ENCODE peak calls at places on chromosome 17, in nine cellular contexts. One of them, this sample, is unnamed.

GRCh38 chr17:33090806-33091205 is 99.2 kb downstream of the SPACA3 start:
- DNase-seq in adrenal gland: no peak
- DNase-seq in OCI-LY7: no peak
- DNase-seq in activated CD4-positive, CD25-positive, alpha-beta regulatory T cell: no peak
- DNase-seq in spleen: no peak
- DNase-seq in kidney tubule cell: peak; percentile 17
- DNase-seq in mesendoderm: no peak
- DNase-seq in activated CD8-positive, alpha-beta memory T cell treated with anti-CD3 and anti-CD28 coated beads for 4 hours: no peak
- DNase-seq in cortex of kidney: no peak
- DNase-seq in this sample: no peak

GRCh38 chr17:27241346-27241946 is 52.5 kb upstream of the WSB1 start:
- DNase-seq in OCI-LY7: no peak
- DNase-seq in activated CD4-positive, CD25-positive, alpha-beta regulatory T cell: no peak
- DNase-seq in adrenal gland: no peak
- DNase-seq in kidney tubule cell: peak; percentile 59
- DNase-seq in activated CD8-positive, alpha-beta memory T cell treated with anti-CD3 and anti-CD28 coated beads for 4 hours: no peak
- DNase-seq in cortex of kidney: no peak
- DNase-seq in mesendoderm: peak; percentile 64
- DNase-seq in spleen: no peak
- DNase-seq in this sample: no peak

GRCh38 chr17:49861150-49861884 is 13.4 kb upstream of the TAC4 start:
- DNase-seq in kidney tubule cell: peak; percentile 68
- DNase-seq in adrenal gland: peak; percentile 75
- DNase-seq in mesendoderm: peak; percentile 72
- DNase-seq in spleen: no peak
- DNase-seq in activated CD8-positive, alpha-beta memory T cell treated with anti-CD3 and anti-CD28 coated beads for 4 hours: peak; percentile 43
- DNase-seq in cortex of kidney: no peak
- DNase-seq in OCI-LY7: peak; percentile 63
- DNase-seq in activated CD4-positive, CD25-positive, alpha-beta regulatory T cell: peak; percentile 35
- DNase-seq in this sample: no peak

GRCh38 chr17:75601057-75601987 is 13.7 kb downstream of the MYO15B start:
- DNase-seq in mesendoderm: peak; percentile 86
- DNase-seq in OCI-LY7: peak; percentile 78
- DNase-seq in kidney tubule cell: peak; percentile 73
- DNase-seq in activated CD8-positive, alpha-beta memory T cell treated with anti-CD3 and anti-CD28 coated beads for 4 hours: no peak
- DNase-seq in activated CD4-positive, CD25-positive, alpha-beta regulatory T cell: peak; percentile 29
- DNase-seq in cortex of kidney: no peak
- DNase-seq in spleen: peak; percentile 87
- DNase-seq in adrenal gland: peak; percentile 79
- DNase-seq in this sample: no peak

GRCh38 chr17:39527220-39527813 is 66.0 kb downstream of the CDK12 start:
- DNase-seq in mesendoderm: peak; percentile 67
- DNase-seq in activated CD4-positive, CD25-positive, alpha-beta regulatory T cell: no peak
- DNase-seq in OCI-LY7: peak; percentile 39
- DNase-seq in spleen: no peak
- DNase-seq in kidney tubule cell: peak; percentile 30
- DNase-seq in adrenal gland: no peak
- DNase-seq in activated CD8-positive, alpha-beta memory T cell treated with anti-CD3 and anti-CD28 coated beads for 4 hours: no peak
- DNase-seq in cortex of kidney: no peak
- DNase-seq in this sample: no peak

GRCh38 chr17:65072577-65073178 is 16.1 kb upstream of the GNA13 start:
- DNase-seq in cortex of kidney: no peak
- DNase-seq in adrenal gland: no peak
- DNase-seq in activated CD8-positive, alpha-beta memory T cell treated with anti-CD3 and anti-CD28 coated beads for 4 hours: no peak
- DNase-seq in kidney tubule cell: no peak
- DNase-seq in OCI-LY7: no peak
- DNase-seq in mesendoderm: no peak
- DNase-seq in activated CD4-positive, CD25-positive, alpha-beta regulatory T cell: no peak
- DNase-seq in spleen: no peak
- DNase-seq in this sample: no peak

GRCh38 chr17:1997587-1998425 is 27.3 kb downstream of the RTN4RL1 start:
- DNase-seq in adrenal gland: peak; percentile 75
- DNase-seq in mesendoderm: peak; percentile 83
- DNase-seq in kidney tubule cell: peak; percentile 57
- DNase-seq in activated CD8-positive, alpha-beta memory T cell treated with anti-CD3 and anti-CD28 coated beads for 4 hours: no peak
- DNase-seq in spleen: no peak
- DNase-seq in cortex of kidney: no peak
- DNase-seq in OCI-LY7: no peak
- DNase-seq in activated CD4-positive, CD25-positive, alpha-beta regulatory T cell: no peak
- DNase-seq in this sample: no peak

GRCh38 chr17:40986920-40987319 is 2.8 kb upstream of the KRT40 start:
- DNase-seq in spleen: no peak
- DNase-seq in mesendoderm: no peak
- DNase-seq in cortex of kidney: no peak
- DNase-seq in kidney tubule cell: peak; percentile 35
- DNase-seq in activated CD8-positive, alpha-beta memory T cell treated with anti-CD3 and anti-CD28 coated beads for 4 hours: no peak
- DNase-seq in adrenal gland: no peak
- DNase-seq in activated CD4-positive, CD25-positive, alpha-beta regulatory T cell: no peak
- DNase-seq in OCI-LY7: no peak
- DNase-seq in this sample: no peak

GRCh38 chr17:31299624-31300023 is 2.6 kb upstream of the OMG start:
- DNase-seq in activated CD4-positive, CD25-positive, alpha-beta regulatory T cell: no peak
- DNase-seq in activated CD8-positive, alpha-beta memory T cell treated with anti-CD3 and anti-CD28 coated beads for 4 hours: no peak
- DNase-seq in spleen: no peak
- DNase-seq in cortex of kidney: no peak
- DNase-seq in OCI-LY7: no peak
- DNase-seq in kidney tubule cell: peak; percentile 41
- DNase-seq in adrenal gland: no peak
- DNase-seq in mesendoderm: no peak
- DNase-seq in this sample: no peak

GRCh38 chr17:34485999-34486398 is 93.4 kb upstream of the TMEM132E start:
- DNase-seq in mesendoderm: no peak
- DNase-seq in cortex of kidney: no peak
- DNase-seq in activated CD4-positive, CD25-positive, alpha-beta regulatory T cell: no peak
- DNase-seq in activated CD8-positive, alpha-beta memory T cell treated with anti-CD3 and anti-CD28 coated beads for 4 hours: no peak
- DNase-seq in spleen: no peak
- DNase-seq in kidney tubule cell: no peak
- DNase-seq in adrenal gland: no peak
- DNase-seq in OCI-LY7: no peak
- DNase-seq in this sample: no peak

GRCh38 chr17:79949646-79950292 is 85.9 kb downstream of the TBC1D16 start:
- DNase-seq in activated CD8-positive, alpha-beta memory T cell treated with anti-CD3 and anti-CD28 coated beads for 4 hours: no peak
- DNase-seq in activated CD4-positive, CD25-positive, alpha-beta regulatory T cell: no peak
- DNase-seq in adrenal gland: peak; percentile 39
- DNase-seq in cortex of kidney: no peak
- DNase-seq in spleen: no peak
- DNase-seq in OCI-LY7: no peak
- DNase-seq in mesendoderm: peak; percentile 58
- DNase-seq in kidney tubule cell: no peak
- DNase-seq in this sample: no peak

GRCh38 chr17:1724869-1725641 is 551 bp downstream of the WDR81 start:
- DNase-seq in cortex of kidney: no peak
- DNase-seq in adrenal gland: peak; percentile 62
- DNase-seq in spleen: peak; percentile 87
- DNase-seq in activated CD8-positive, alpha-beta memory T cell treated with anti-CD3 and anti-CD28 coated beads for 4 hours: no peak
- DNase-seq in kidney tubule cell: no peak
- DNase-seq in OCI-LY7: no peak
- DNase-seq in mesendoderm: peak; percentile 37
- DNase-seq in activated CD4-positive, CD25-positive, alpha-beta regulatory T cell: no peak
- DNase-seq in this sample: no peak

This sample was measured in activated gamma-delta T cell.